ENCODE peak calls at places on chromosome 2, in five cellular contexts. D is fibroblast of lung, G is cardiac muscle cell, C is transverse colon, X is spleen. U is an unnamed sample.

GRCh38 chr2:160909781-160910242 is 250.4 kb upstream of the TANK start:
- DNase-seq in D (peak), G (no peak), C (no peak), X (no peak), U (no peak)

GRCh38 chr2:239951117-239951734 is 73.9 kb downstream of the NDUFA10 start:
- DNase-seq in D (no peak), G (no peak), C (no peak), X (no peak), U (no peak)

GRCh38 chr2:182650704-182651103 is 65.4 kb upstream of the DNAJC10 start:
- DNase-seq in D (peak), G (peak), C (no peak), X (no peak), U (no peak)

GRCh38 chr2:119431155-119431975 is at the start of gene TMEM37:
- DNase-seq in D (peak), G (peak), C (peak), X (peak), U (peak)

GRCh38 chr2:55048514-55048924 is 1.7 kb downstream of the RTN4 start:
- DNase-seq in D (peak), G (peak), C (peak), X (no peak), U (no peak)

GRCh38 chr2:171706152-171706803 is 19.0 kb downstream of the DYNC1I2 start:
- DNase-seq in D (peak), G (peak), C (no peak), X (no peak), U (no peak)

GRCh38 chr2:72085513-72085912 is 62.1 kb downstream of the CYP26B1 start:
- DNase-seq in D (no peak), G (no peak), C (no peak), X (no peak), U (no peak)

GRCh38 chr2:24981742-24982141 is 10.0 kb upstream of the DNAJC27 start:
- DNase-seq in D (no peak), G (peak), C (no peak), X (no peak), U (no peak)

GRCh38 chr2:40630035-40630434 is 178.1 kb upstream of the SLC8A1 start:
- DNase-seq in D (no peak), G (no peak), C (no peak), X (no peak), U (no peak)

DNA sequence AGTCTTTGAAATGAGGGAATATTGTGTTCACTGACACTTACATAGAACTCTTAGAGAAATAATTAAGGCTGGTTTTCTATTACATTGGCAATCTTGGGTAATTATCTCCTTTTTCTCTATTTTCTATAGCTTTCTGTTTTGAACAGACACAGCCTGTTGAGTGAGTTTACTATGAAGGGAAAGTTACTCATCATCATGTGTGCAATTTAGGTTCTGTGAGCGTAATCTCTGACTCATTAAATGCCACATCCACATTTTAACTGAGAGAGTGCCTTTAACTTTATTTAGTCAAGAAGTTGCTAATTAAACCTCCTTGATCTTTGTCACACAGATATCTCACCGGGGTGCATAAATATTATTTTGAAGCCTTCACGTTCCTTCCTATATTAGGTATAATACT is 174.0 kb upstream of the SLC8A1 start:
- DNase-seq in D (peak), G (peak), C (no peak), X (no peak), U (no peak)
- H3K27ac ChIP-seq in D (peak), G (no peak), C (no peak), X (no peak), U (no peak)

GRCh38 chr2:212357606-212358005 is 181.0 kb downstream of the ERBB4 start:
- DNase-seq in D (no peak), G (no peak), C (no peak), X (no peak), U (no peak)

GRCh38 chr2:212361174-212361756 is 177.3 kb downstream of the ERBB4 start:
- DNase-seq in D (no peak), G (no peak), C (no peak), X (no peak), U (no peak)

GRCh38 chr2:212359425-212360067 is 179.1 kb downstream of the ERBB4 start:
- DNase-seq in D (no peak), G (no peak), C (no peak), X (no peak), U (no peak)

GRCh38 chr2:212364106-212364505 is 174.5 kb downstream of the ERBB4 start:
- DNase-seq in D (peak), G (peak), C (no peak), X (no peak), U (no peak)

DNA sequence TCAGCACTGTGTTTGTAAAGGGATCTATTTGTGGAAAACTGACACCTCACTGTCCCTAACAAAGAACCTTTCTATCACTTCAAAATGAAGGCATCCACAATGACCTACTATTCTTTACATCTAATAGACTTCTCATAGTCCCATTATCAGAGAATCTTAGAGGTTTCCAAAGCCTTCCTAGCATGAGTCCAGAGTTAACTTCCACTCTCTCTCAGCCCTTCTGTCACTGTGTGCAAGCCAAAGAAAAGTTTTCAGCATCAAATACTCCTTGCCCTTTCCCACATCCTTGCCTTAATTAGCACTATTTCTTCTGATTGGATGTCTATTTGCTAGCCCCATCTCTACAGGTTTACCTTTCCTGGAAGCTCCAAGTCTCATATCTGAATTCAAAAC is 178.5 kb downstream of the ERBB4 start:
- DNase-seq in D (no peak), G (no peak), C (no peak), X (no peak), U (no peak)
- H3K27ac ChIP-seq in D (no peak), G (peak), C (no peak), X (no peak), U (no peak)

GRCh38 chr2:179263460-179264237 is 983 bp downstream of the SESTD1 start:
- DNase-seq in D (peak), G (peak), C (peak), X (peak), U (no peak)
- H3K27ac ChIP-seq in D (peak), G (peak), C (peak), X (peak), U (peak)

DNA sequence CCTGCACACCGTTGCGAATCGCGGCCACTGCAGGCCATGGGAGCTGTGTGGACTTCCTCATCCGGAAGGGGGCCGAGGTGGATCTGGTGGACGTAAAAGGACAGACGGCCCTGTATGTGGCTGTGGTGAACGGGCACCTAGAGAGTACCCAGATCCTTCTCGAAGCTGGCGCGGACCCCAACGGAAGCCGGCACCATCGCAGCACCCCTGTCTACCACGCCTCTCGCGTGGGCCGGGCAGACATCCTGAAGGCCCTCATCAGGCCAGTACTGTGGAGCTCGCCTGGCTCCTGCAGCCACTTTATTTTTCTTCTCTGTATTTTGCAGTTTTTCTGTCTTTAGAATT is 9.0 kb downstream of the ASB1 start:
- DNase-seq in D (no peak), G (no peak), C (no peak), X (no peak), U (no peak)
- H3K27ac ChIP-seq in D (peak), G (no peak), C (no peak), X (no peak), U (no peak)

GRCh38 chr2:169637620-169638019 is 53.5 kb downstream of the PPIG start:
- DNase-seq in D (peak), G (peak), C (no peak), X (no peak), U (no peak)
- H3K27ac ChIP-seq in D (no peak), G (no peak), C (no peak), X (no peak), U (no peak)

GRCh38 chr2:237859082-237859433 is 365 bp upstream of the RAMP1 start:
- DNase-seq in D (no peak), G (no peak), C (no peak), X (peak), U (no peak)

GRCh38 chr2:237857791-237858190 is 1.6 kb upstream of the RAMP1 start:
- DNase-seq in D (no peak), G (no peak), C (no peak), X (no peak), U (no peak)

GRCh38 chr2:237860273-237860935 is 981 bp downstream of the RAMP1 start:
- DNase-seq in D (no peak), G (no peak), C (no peak), X (peak), U (no peak)

GRCh38 chr2:237858294-237859081 is 935 bp upstream of the RAMP1 start:
- DNase-seq in D (peak), G (peak), C (peak), X (peak), U (peak)

GRCh38 chr2:237859533-237860272 is at the start of gene RAMP1:
- DNase-seq in D (no peak), G (peak), C (no peak), X (peak), U (no peak)
- H3K27ac ChIP-seq in D (no peak), G (no peak), C (peak), X (no peak), U (no peak)

DNA sequence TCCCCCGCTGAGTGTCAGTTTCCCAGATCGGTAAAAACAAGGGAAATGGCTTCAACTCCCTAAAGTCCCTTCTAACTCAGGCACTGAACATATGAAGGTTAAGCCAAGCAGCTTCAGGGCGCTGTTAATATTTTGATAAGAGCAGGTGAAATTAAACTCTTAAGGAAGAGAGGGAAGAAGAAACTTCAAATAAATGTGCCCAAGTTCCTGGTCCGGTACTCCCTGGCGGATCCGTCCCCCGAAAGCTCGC is 564 bp downstream of the TRABD2A start:
- DNase-seq in D (no peak), G (no peak), C (no peak), X (no peak), U (no peak)
- H3K27ac ChIP-seq in D (no peak), G (no peak), C (peak), X (peak), U (no peak)

GRCh38 chr2:42862669-42863185 is 70.3 kb upstream of the HAAO start:
- DNase-seq in D (no peak), G (no peak), C (no peak), X (peak), U (no peak)

GRCh38 chr2:42863751-42864150 is 71.4 kb upstream of the HAAO start:
- DNase-seq in D (no peak), G (no peak), C (no peak), X (no peak), U (no peak)

GRCh38 chr2:42863320-42863719 is 70.9 kb upstream of the HAAO start:
- DNase-seq in D (no peak), G (no peak), C (no peak), X (peak), U (no peak)

GRCh38 chr2:42864641-42865280 is 72.4 kb upstream of the HAAO start:
- DNase-seq in D (no peak), G (no peak), C (no peak), X (no peak), U (no peak)

GRCh38 chr2:42864222-42864621 is 71.8 kb upstream of the HAAO start:
- DNase-seq in D (no peak), G (no peak), C (no peak), X (no peak), U (no peak)
- H3K27ac ChIP-seq in D (no peak), G (no peak), C (no peak), X (no peak), U (no peak)

DNA sequence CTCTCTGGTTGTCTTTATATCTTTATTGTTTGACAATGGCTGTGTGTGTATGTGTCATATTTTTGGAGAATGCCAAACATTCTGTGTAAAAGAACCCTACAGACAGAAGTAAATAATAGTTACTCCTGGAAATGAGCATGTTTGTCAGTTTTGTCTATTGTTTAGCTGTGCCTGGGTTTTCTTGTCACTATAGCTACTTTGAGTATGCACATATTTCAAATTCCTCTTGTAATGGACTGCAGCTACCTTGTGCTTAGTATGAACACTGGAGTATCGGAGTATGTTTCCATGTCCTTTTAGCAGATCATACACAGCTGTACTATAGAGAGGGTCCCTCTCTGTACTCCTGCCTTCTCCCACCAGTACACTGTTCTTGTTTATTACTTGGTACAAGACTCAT is 58.0 kb upstream of the DOCK10 start:
- DNase-seq in D (no peak), G (peak), C (no peak), X (no peak), U (no peak)
- H3K27ac ChIP-seq in D (peak), G (no peak), C (no peak), X (no peak), U (no peak)

GRCh38 chr2:26203906-26204305 is 31.0 kb downstream of the GAREM2 start:
- DNase-seq in D (no peak), G (no peak), C (no peak), X (no peak), U (no peak)

GRCh38 chr2:26197516-26197915 is 24.6 kb downstream of the GAREM2 start:
- DNase-seq in D (no peak), G (no peak), C (no peak), X (no peak), U (no peak)

GRCh38 chr2:26203091-26203490 is 30.2 kb downstream of the GAREM2 start:
- DNase-seq in D (no peak), G (no peak), C (no peak), X (no peak), U (no peak)
- H3K27ac ChIP-seq in D (no peak), G (no peak), C (no peak), X (no peak), U (no peak)

U was measured in GM12878.